ENCODE peak calls at places on chromosome 18, in ten cellular contexts. G is K562; A is astrocyte; R is thoracic aorta; U is aorta; N is ascending aorta; F is CD8-positive, alpha-beta memory T cell; P is GM23338; I is lower lobe of right lung; K is tibial artery. Y is an unnamed sample.

GRCh38 chr18:3608488-3608887 is 158.5 kb downstream of the TGIF1 start:
- DNase-seq in K (no peak), R (no peak), N (no peak), F (no peak), G (no peak), A (no peak), P (no peak), U (no peak), I (no peak), Y (no peak)

GRCh38 chr18:49685231-49685942 is 123.5 kb downstream of the LIPG start:
- DNase-seq in K (no peak), U (no peak), I (no peak), R (no peak), G (no peak), F (no peak), P (no peak), N (no peak), A (peak; percentile 52), Y (peak; percentile 75)

GRCh38 chr18:59156316-59156715 is 16.6 kb downstream of the SEC11C start:
- DNase-seq in R (no peak), F (no peak), G (no peak), U (no peak), K (no peak), A (no peak), I (no peak), P (no peak), N (no peak), Y (no peak)

GRCh38 chr18:34965511-34965910 is 75.7 kb upstream of the MAPRE2 start:
- DNase-seq in P (no peak), F (no peak), R (no peak), K (no peak), U (no peak), I (no peak), A (no peak), N (no peak), G (no peak), Y (no peak)

GRCh38 chr18:56888978-56889377 is 237.8 kb downstream of the WDR7 start:
- DNase-seq in P (no peak), I (no peak), R (no peak), K (no peak), F (no peak), U (no peak), A (no peak), G (no peak), N (no peak), Y (no peak)

GRCh38 chr18:12839526-12840196 is 44.4 kb downstream of the PTPN2 start:
- DNase-seq in F (peak; percentile 62), N (no peak), I (no peak), G (no peak), P (no peak), A (peak; percentile 31), K (no peak), R (no peak), U (no peak), Y (peak; percentile 49)

GRCh38 chr18:50819727-50820378 is at the start of gene MRO:
- DNase-seq in F (peak; percentile 69), P (peak; percentile 87), K (peak; percentile 85), G (peak; percentile 66), I (peak; percentile 91), N (peak; percentile 49), R (peak; percentile 28), U (peak; percentile 92), A (peak; percentile 39), Y (peak; percentile 88)

GRCh38 chr18:70333316-70333715 is 44.5 kb downstream of the SOCS6 start:
- DNase-seq in R (no peak), G (no peak), N (no peak), A (no peak), P (no peak), U (no peak), K (no peak), F (no peak), I (no peak), Y (no peak)

GRCh38 chr18:62101236-62101635 is 85.6 kb downstream of the PIGN start:
- DNase-seq in I (no peak), K (no peak), P (no peak), G (no peak), U (no peak), A (peak; percentile 50), N (no peak), R (no peak), F (no peak), Y (no peak)

GRCh38 chr18:77111449-77112160 is 21.0 kb downstream of the MBP start:
- DNase-seq in P (no peak), F (no peak), I (peak; percentile 70), R (no peak), A (no peak), G (no peak), U (no peak), K (peak; percentile 67), N (no peak), Y (no peak)
- H3K4me1 ChIP-seq in P (peaks cover 16% of the 10 kb centered on the region), F (peaks cover 61% of the 10 kb centered on the region), I (peaks cover 89% of the 10 kb centered on the region), R (peaks cover 43% of the 10 kb centered on the region), A (peaks cover 32% of the 10 kb centered on the region), G (no peaks in the 10 kb centered on the region), U (no peaks in the 10 kb centered on the region), K (no peaks in the 10 kb centered on the region), N (peaks cover 17% of the 10 kb centered on the region), Y (peaks cover 13% of the 10 kb centered on the region)

DNA sequence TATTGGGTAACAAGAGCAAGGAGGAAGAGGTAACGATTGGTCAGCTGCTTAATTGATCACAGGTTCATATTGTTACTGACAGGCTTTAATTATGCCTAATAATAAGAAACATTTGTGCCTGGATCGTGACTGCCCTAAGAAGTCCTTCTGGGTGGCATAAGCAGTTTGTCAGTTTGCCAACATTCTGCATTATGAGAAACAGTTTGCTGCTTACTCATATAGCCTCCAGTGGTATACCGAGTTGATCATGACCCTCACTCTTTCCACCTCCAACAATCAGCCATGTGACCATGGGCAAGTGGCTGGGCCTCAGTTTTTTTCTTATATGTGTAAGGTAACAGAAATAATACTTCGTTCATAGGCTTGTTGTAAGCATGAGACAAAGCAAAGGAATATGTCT is 96.6 kb upstream of the CABLES1 start:
- DNase-seq in U (no peak), P (no peak), R (no peak), N (no peak), G (no peak), F (no peak), I (no peak), K (no peak), A (peak; percentile 35), Y (no peak)
- H3K27ac ChIP-seq in U (no peak overlapping the region), P (no peak overlapping the region), R (no peak overlapping the region), N (no peak overlapping the region), G (no peak overlapping the region), F (no peak overlapping the region), I (no peak overlapping the region), K (no peak overlapping the region), A (no peak overlapping the region), Y (no peak overlapping the region)

GRCh38 chr18:9705183-9705864 is 2.8 kb upstream of the RAB31 start:
- DNase-seq in P (no peak), F (no peak), U (no peak), R (no peak), G (peak; percentile 56), I (no peak), K (no peak), N (no peak), A (peak; percentile 45), Y (peak; percentile 37)
- H3K4me1 ChIP-seq in P (peaks cover 18% of the 10 kb centered on the region), F (peaks cover 14% of the 10 kb centered on the region), U (no peaks in the 10 kb centered on the region), R (peaks cover 27% of the 10 kb centered on the region), G (peaks cover 51% of the 10 kb centered on the region), I (peaks cover 8% of the 10 kb centered on the region), K (no peaks in the 10 kb centered on the region), N (peaks cover 13% of the 10 kb centered on the region), A (peaks cover 35% of the 10 kb centered on the region), Y (peaks cover 2% of the 10 kb centered on the region)

GRCh38 chr18:39672171-39672570 is 2106.6 kb upstream of the CELF4 start:
- DNase-seq in I (no peak), F (no peak), K (no peak), A (no peak), R (no peak), P (no peak), U (no peak), G (no peak), N (no peak), Y (no peak)

GRCh38 chr18:39675358-39675757 is 2109.8 kb upstream of the CELF4 start:
- DNase-seq in N (no peak), U (no peak), K (no peak), F (no peak), G (no peak), A (peak; percentile 76), R (no peak), I (no peak), P (no peak), Y (no peak)

GRCh38 chr18:39681061-39681460 is 2115.5 kb upstream of the CELF4 start:
- DNase-seq in A (no peak), U (no peak), R (no peak), I (no peak), N (no peak), F (no peak), G (no peak), K (no peak), P (peak; percentile 17), Y (no peak)

DNA sequence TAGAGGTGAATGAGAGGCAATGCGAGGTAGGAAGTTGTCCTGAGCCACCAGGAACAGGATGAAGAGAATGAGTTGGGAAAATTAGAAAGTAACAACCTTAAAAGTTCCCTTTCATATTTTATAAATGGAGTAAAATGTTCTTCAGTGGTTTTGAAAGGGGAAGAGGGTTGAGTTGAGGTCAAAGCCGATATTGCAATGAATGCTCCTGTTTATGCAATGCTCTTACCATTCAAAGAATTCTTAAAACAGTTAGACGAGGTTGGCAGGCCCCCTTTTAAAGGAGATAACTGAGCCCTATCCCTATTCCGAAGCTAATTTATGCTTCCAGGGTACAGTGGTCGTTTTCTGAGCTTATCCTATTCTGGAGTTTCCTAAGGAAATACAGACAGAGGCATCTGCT is 2110.3 kb upstream of the CELF4 start:
- DNase-seq in P (no peak), A (no peak), U (no peak), N (no peak), I (no peak), K (no peak), G (no peak), R (no peak), F (no peak), Y (no peak)
- H3K27ac ChIP-seq in P (no peak overlapping the region), A (no peak overlapping the region), U (no peak overlapping the region), N (no peak overlapping the region), I (no peak overlapping the region), K (no peak overlapping the region), G (no peak overlapping the region), R (no peak overlapping the region), F (no peak overlapping the region), Y (no peak overlapping the region)

GRCh38 chr18:75216926-75217303 is 6.3 kb downstream of the TSHZ1 start:
- DNase-seq in F (no peak), N (no peak), K (no peak), P (no peak), G (no peak), I (no peak), R (no peak), A (no peak), U (no peak), Y (peak; percentile 49)

GRCh38 chr18:75216212-75216925 is 5.8 kb downstream of the TSHZ1 start:
- DNase-seq in I (no peak), U (no peak), G (no peak), A (no peak), N (no peak), K (no peak), P (no peak), R (no peak), F (peak; percentile 69), Y (peak; percentile 42)

GRCh38 chr18:75213610-75214009 is 3.0 kb downstream of the TSHZ1 start:
- DNase-seq in R (no peak), A (peak; percentile 80), U (no peak), G (no peak), F (no peak), K (no peak), N (no peak), P (no peak), I (no peak), Y (peak; percentile 65)

GRCh38 chr18:75215663-75216062 is 5.1 kb downstream of the TSHZ1 start:
- DNase-seq in K (no peak), N (no peak), G (no peak), U (no peak), R (no peak), F (no peak), I (no peak), A (no peak), P (no peak), Y (no peak)

GRCh38 chr18:75214766-75215515 is 4.3 kb downstream of the TSHZ1 start:
- DNase-seq in G (no peak), A (no peak), I (no peak), U (no peak), K (no peak), N (no peak), R (no peak), F (no peak), P (no peak), Y (peak; percentile 96)
- H3K4me1 ChIP-seq in G (peaks cover 17% of the 10 kb centered on the region), A (peaks cover 13% of the 10 kb centered on the region), I (peaks cover 53% of the 10 kb centered on the region), U (no peaks in the 10 kb centered on the region), K (no peaks in the 10 kb centered on the region), N (peaks cover 16% of the 10 kb centered on the region), R (peaks cover 39% of the 10 kb centered on the region), F (peaks cover 61% of the 10 kb centered on the region), P (peaks cover 15% of the 10 kb centered on the region), Y (peaks cover 26% of the 10 kb centered on the region)